ENCODE peak calls at places on chromosome 18, in ten cellular contexts. One of them, this sample, is unnamed.

GRCh38 chr18:70182548-70182947 is 22.9 kb downstream of the RTTN start:
- DNase-seq in upper lobe of right lung: no peak
- DNase-seq in adrenal gland: no peak
- DNase-seq in right lobe of liver: no peak
- DNase-seq in thoracic aorta: no peak
- DNase-seq in left lung: no peak
- DNase-seq in Peyer's patch: no peak
- DNase-seq in sigmoid colon: no peak
- DNase-seq in Caco-2: no peak
- DNase-seq in mucosa of descending colon: no peak
- DNase-seq in this sample: no peak

GRCh38 chr18:66226782-66227181 is 377.1 kb downstream of the CDH19 start:
- DNase-seq in upper lobe of right lung: no peak
- DNase-seq in adrenal gland: no peak
- DNase-seq in right lobe of liver: no peak
- DNase-seq in thoracic aorta: no peak
- DNase-seq in left lung: no peak
- DNase-seq in Peyer's patch: no peak
- DNase-seq in sigmoid colon: no peak
- DNase-seq in Caco-2: no peak
- DNase-seq in mucosa of descending colon: no peak
- DNase-seq in this sample: no peak

GRCh38 chr18:31943895-31944816 is 1.2 kb upstream of the TRAPPC8 start:
- DNase-seq in upper lobe of right lung: no peak
- DNase-seq in adrenal gland: no peak
- DNase-seq in right lobe of liver: no peak
- DNase-seq in thoracic aorta: no peak
- DNase-seq in left lung: no peak
- DNase-seq in Peyer's patch: no peak
- DNase-seq in sigmoid colon: no peak
- DNase-seq in Caco-2: no peak
- DNase-seq in mucosa of descending colon: no peak
- DNase-seq in this sample: no peak

GRCh38 chr18:62634471-62634870 is 80.9 kb upstream of the PHLPP1 start:
- DNase-seq in upper lobe of right lung: no peak
- DNase-seq in adrenal gland: peak; percentile 34
- DNase-seq in right lobe of liver: no peak
- DNase-seq in thoracic aorta: no peak
- DNase-seq in left lung: no peak
- DNase-seq in Peyer's patch: no peak
- DNase-seq in sigmoid colon: no peak
- DNase-seq in Caco-2: no peak
- DNase-seq in mucosa of descending colon: no peak
- DNase-seq in this sample: no peak

GRCh38 chr18:80258640-80259039 is 11.3 kb upstream of the PARD6G start:
- DNase-seq in upper lobe of right lung: no peak
- DNase-seq in adrenal gland: no peak
- DNase-seq in right lobe of liver: no peak
- DNase-seq in thoracic aorta: no peak
- DNase-seq in left lung: no peak
- DNase-seq in Peyer's patch: no peak
- DNase-seq in sigmoid colon: no peak
- DNase-seq in Caco-2: no peak
- DNase-seq in mucosa of descending colon: no peak
- DNase-seq in this sample: no peak

GRCh38 chr18:7349181-7349837 is 118.4 kb downstream of the LRRC30 start:
- DNase-seq in upper lobe of right lung: no peak
- DNase-seq in adrenal gland: no peak
- DNase-seq in right lobe of liver: no peak
- DNase-seq in thoracic aorta: no peak
- DNase-seq in left lung: no peak
- DNase-seq in Peyer's patch: no peak
- DNase-seq in sigmoid colon: no peak
- DNase-seq in Caco-2: no peak
- DNase-seq in mucosa of descending colon: no peak
- DNase-seq in this sample: no peak

GRCh38 chr18:63505566-63506335 is 29.0 kb downstream of the SERPINB5 start:
- DNase-seq in upper lobe of right lung: no peak
- DNase-seq in adrenal gland: no peak
- DNase-seq in right lobe of liver: no peak
- DNase-seq in thoracic aorta: no peak
- DNase-seq in left lung: no peak
- DNase-seq in Peyer's patch: no peak
- DNase-seq in sigmoid colon: no peak
- DNase-seq in Caco-2: peak; percentile 30
- DNase-seq in mucosa of descending colon: no peak
- DNase-seq in this sample: no peak

GRCh38 chr18:65938592-65939372 is 188.0 kb downstream of the CDH7 start:
- DNase-seq in upper lobe of right lung: no peak
- DNase-seq in adrenal gland: peak; percentile 59
- DNase-seq in right lobe of liver: no peak
- DNase-seq in thoracic aorta: no peak
- DNase-seq in left lung: no peak
- DNase-seq in Peyer's patch: no peak
- DNase-seq in sigmoid colon: no peak
- DNase-seq in Caco-2: peak; percentile 24
- DNase-seq in mucosa of descending colon: no peak
- DNase-seq in this sample: no peak

GRCh38 chr18:63132819-63133200 is 186.8 kb downstream of the BCL2 start:
- DNase-seq in upper lobe of right lung: no peak
- DNase-seq in adrenal gland: no peak
- DNase-seq in right lobe of liver: peak; percentile 74
- DNase-seq in thoracic aorta: no peak
- DNase-seq in left lung: no peak
- DNase-seq in Peyer's patch: peak; percentile 61
- DNase-seq in sigmoid colon: no peak
- DNase-seq in Caco-2: no peak
- DNase-seq in mucosa of descending colon: peak; percentile 71
- DNase-seq in this sample: no peak

DNA sequence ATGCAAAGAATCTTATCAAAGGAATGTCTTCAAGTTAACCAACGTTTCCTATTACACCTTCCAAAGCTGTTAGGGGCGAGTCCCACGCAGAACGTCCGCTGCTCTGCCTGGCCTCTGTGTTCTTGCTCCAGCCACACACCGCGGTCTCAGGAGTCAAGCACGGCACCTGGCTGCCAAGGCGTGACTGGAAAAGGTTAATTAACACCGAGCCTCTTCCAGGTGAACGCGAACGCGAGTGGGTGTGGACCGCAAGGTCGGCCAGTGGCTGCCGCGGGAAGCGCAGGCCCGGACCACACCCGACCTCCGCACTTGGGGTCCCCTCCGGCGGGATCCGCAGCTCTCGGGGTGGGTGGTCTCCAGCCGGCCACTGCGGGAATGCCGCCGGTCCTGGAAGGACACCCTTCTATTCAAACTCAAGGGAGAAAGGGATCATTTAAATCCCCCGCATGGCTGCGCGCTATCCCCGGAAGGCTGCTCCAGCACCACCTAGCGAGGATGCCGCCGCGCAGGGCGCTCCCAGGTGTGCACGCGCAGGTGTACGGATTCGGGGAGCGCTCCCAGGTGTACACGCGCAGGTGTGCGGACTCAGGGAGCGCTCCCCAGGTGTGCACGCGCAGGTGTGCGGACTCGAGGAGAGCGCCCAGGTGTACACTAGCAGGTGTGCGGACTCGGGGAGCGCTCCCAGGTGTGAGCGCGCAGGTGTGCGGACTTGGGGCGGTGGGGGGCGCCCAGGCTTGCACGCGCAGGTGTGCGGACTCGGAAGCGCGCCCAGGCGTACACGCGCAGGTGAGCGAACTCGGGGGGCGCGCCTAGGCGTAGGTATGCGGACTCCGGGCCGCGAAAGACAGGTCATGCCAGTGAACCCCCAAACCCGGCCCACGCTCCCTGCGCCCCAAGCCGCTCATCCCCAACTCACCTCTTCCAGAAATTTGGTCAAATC is 662 bp downstream of the CYB5A start:
- DNase-seq in upper lobe of right lung: peak; percentile 88
- DNase-seq in adrenal gland: no peak
- DNase-seq in right lobe of liver: peak; percentile 56
- DNase-seq in thoracic aorta: no peak
- DNase-seq in left lung: peak; percentile 86
- DNase-seq in Peyer's patch: peak; percentile 86
- DNase-seq in sigmoid colon: peak; percentile 72
- DNase-seq in Caco-2: peak; percentile 71
- DNase-seq in mucosa of descending colon: peak; percentile 86
- DNase-seq in this sample: no peak
- TF ChIP-seq CTCF in upper lobe of right lung: peak; percentile 18
- TF ChIP-seq CTCF in adrenal gland: no peak
- TF ChIP-seq CTCF in right lobe of liver: no peak
- TF ChIP-seq CTCF in thoracic aorta: no peak
- TF ChIP-seq CTCF in left lung: no peak
- TF ChIP-seq CTCF in Peyer's patch: peak; percentile 35
- TF ChIP-seq CTCF in sigmoid colon: no peak
- TF ChIP-seq CTCF in Caco-2: peak; percentile 58
- TF ChIP-seq CTCF in mucosa of descending colon: no peak
- TF ChIP-seq CTCF in this sample: no peak

DNA sequence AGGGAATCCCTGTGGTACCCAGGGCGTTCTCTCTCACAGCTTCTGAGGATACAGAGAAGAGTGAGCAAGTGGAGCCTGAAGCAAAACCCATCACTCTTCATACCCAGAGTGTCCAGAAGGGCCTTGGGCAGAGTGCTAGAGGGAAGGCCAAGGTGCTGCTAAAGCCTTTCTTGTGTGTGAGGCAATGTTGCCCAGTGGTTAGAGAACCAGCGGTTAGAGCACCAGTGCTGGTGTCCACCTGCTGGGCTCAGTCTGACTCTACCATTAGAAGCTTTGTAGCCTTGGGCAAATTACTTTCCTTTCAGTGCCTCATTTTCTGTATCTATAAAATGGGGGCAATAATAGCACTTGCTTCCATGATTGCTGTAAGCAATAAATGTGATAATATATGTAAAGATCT is 210.5 kb upstream of the SKOR2 start:
- DNase-seq in upper lobe of right lung: no peak
- DNase-seq in adrenal gland: no peak
- DNase-seq in right lobe of liver: no peak
- DNase-seq in thoracic aorta: no peak
- DNase-seq in left lung: no peak
- DNase-seq in Peyer's patch: no peak
- DNase-seq in sigmoid colon: no peak
- DNase-seq in Caco-2: no peak
- DNase-seq in mucosa of descending colon: no peak
- DNase-seq in this sample: no peak
- H3K9me3 ChIP-seq in upper lobe of right lung: no peaks in the 10 kb centered on the region
- H3K9me3 ChIP-seq in adrenal gland: no peaks in the 10 kb centered on the region
- H3K9me3 ChIP-seq in right lobe of liver: no peaks in the 10 kb centered on the region
- H3K9me3 ChIP-seq in thoracic aorta: no peaks in the 10 kb centered on the region
- H3K9me3 ChIP-seq in left lung: no peaks in the 10 kb centered on the region
- H3K9me3 ChIP-seq in Peyer's patch: no peaks in the 10 kb centered on the region
- H3K9me3 ChIP-seq in sigmoid colon: no peaks in the 10 kb centered on the region
- H3K9me3 ChIP-seq in Caco-2: no peaks in the 10 kb centered on the region
- H3K9me3 ChIP-seq in mucosa of descending colon: no peaks in the 10 kb centered on the region
- H3K9me3 ChIP-seq in this sample: no peaks in the 10 kb centered on the region

GRCh38 chr18:11826836-11827235 is 24.4 kb upstream of the CHMP1B start:
- DNase-seq in upper lobe of right lung: no peak
- DNase-seq in adrenal gland: no peak
- DNase-seq in right lobe of liver: no peak
- DNase-seq in thoracic aorta: no peak
- DNase-seq in left lung: no peak
- DNase-seq in Peyer's patch: no peak
- DNase-seq in sigmoid colon: no peak
- DNase-seq in Caco-2: no peak
- DNase-seq in mucosa of descending colon: no peak
- DNase-seq in this sample: no peak
- TF ChIP-seq CTCF in upper lobe of right lung: no peak
- TF ChIP-seq CTCF in adrenal gland: no peak
- TF ChIP-seq CTCF in right lobe of liver: no peak
- TF ChIP-seq CTCF in thoracic aorta: no peak
- TF ChIP-seq CTCF in left lung: no peak
- TF ChIP-seq CTCF in Peyer's patch: no peak
- TF ChIP-seq CTCF in sigmoid colon: no peak
- TF ChIP-seq CTCF in Caco-2: no peak
- TF ChIP-seq CTCF in mucosa of descending colon: no peak
- TF ChIP-seq CTCF in this sample: no peak

DNA sequence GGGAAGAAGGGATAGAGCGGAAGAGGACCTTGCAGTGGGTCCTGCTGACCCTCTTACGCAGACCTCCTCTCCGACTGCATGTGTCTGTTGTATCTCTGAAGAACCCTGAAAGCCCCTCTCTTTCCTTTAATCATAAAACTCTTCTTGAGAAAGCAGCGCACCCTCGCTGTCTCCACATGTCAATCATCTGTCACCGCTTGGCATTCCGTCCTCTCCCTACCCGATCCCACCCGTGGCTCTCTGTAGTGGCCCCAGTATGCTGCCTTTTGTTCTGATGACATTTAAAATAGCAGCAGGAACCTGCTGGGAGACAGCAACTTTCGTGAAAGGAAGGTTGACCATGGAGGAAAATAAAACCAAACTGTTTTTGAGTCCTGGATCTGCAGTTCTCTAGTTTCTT is 582.9 kb upstream of the SALL3 start:
- DNase-seq in upper lobe of right lung: no peak
- DNase-seq in adrenal gland: no peak
- DNase-seq in right lobe of liver: no peak
- DNase-seq in thoracic aorta: no peak
- DNase-seq in left lung: no peak
- DNase-seq in Peyer's patch: no peak
- DNase-seq in sigmoid colon: no peak
- DNase-seq in Caco-2: no peak
- DNase-seq in mucosa of descending colon: no peak
- DNase-seq in this sample: no peak
- H3K9me3 ChIP-seq in upper lobe of right lung: no peaks in the 10 kb centered on the region
- H3K9me3 ChIP-seq in adrenal gland: no peaks in the 10 kb centered on the region
- H3K9me3 ChIP-seq in right lobe of liver: no peaks in the 10 kb centered on the region
- H3K9me3 ChIP-seq in thoracic aorta: no peaks in the 10 kb centered on the region
- H3K9me3 ChIP-seq in left lung: peaks cover 4% of the 10 kb centered on the region
- H3K9me3 ChIP-seq in Peyer's patch: no peaks in the 10 kb centered on the region
- H3K9me3 ChIP-seq in sigmoid colon: no peaks in the 10 kb centered on the region
- H3K9me3 ChIP-seq in Caco-2: no peaks in the 10 kb centered on the region
- H3K9me3 ChIP-seq in mucosa of descending colon: peaks cover 2% of the 10 kb centered on the region
- H3K9me3 ChIP-seq in this sample: no peaks in the 10 kb centered on the region

DNA sequence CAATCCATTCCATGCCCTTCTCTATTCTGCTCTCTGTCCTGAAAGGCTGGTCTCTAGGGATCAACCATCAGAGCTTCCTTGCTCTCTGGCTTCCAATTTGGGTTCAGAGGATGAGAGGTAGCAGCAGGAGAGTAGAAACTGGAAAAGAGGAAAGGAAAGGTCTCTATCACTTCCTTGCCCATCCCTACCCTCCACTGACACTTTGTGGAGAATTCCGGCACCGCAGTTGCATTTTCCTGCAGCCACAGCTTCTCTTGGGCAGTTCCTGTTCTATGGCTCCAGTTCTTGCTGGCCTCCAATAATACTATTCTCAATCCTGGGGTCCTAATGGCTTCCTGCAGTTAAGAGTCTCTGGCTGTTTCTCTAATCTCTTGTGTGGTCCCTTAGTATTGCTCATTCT is 13.3 kb upstream of the IMPACT start:
- DNase-seq in upper lobe of right lung: no peak
- DNase-seq in adrenal gland: no peak
- DNase-seq in right lobe of liver: no peak
- DNase-seq in thoracic aorta: no peak
- DNase-seq in left lung: no peak
- DNase-seq in Peyer's patch: no peak
- DNase-seq in sigmoid colon: no peak
- DNase-seq in Caco-2: peak; percentile 21
- DNase-seq in mucosa of descending colon: peak; percentile 62
- DNase-seq in this sample: no peak
- TF ChIP-seq CTCF in upper lobe of right lung: no peak
- TF ChIP-seq CTCF in adrenal gland: no peak
- TF ChIP-seq CTCF in right lobe of liver: peak; percentile 4
- TF ChIP-seq CTCF in thoracic aorta: no peak
- TF ChIP-seq CTCF in left lung: no peak
- TF ChIP-seq CTCF in Peyer's patch: no peak
- TF ChIP-seq CTCF in sigmoid colon: no peak
- TF ChIP-seq CTCF in Caco-2: peak; percentile 26
- TF ChIP-seq CTCF in mucosa of descending colon: peak; percentile 27
- TF ChIP-seq CTCF in this sample: no peak